ENCODE peak calls at places on chromosomes 5 and 9, in nine cellular contexts. M, Q, L, G, T, V, N, F and W are unnamed samples.

GRCh38 chr9:133378408-133378962 is 2.3 kb downstream of the STKLD1 start:
- DNase-seq in M (no peak), Q (no peak), L (no peak), G (no peak), T (no peak), V (no peak), N (no peak), F (no peak), W (no peak)

GRCh38 chr9:23308114-23308513 is 517.9 kb downstream of the ELAVL2 start:
- DNase-seq in M (no peak), Q (no peak), L (no peak), G (no peak), T (no peak), V (peak; percentile 12), N (no peak), F (no peak), W (no peak)

GRCh38 chr9:105127863-105128220 is 116.6 kb upstream of the SLC44A1 start:
- DNase-seq in M (no peak), Q (peak; percentile 29), L (no peak), G (no peak), T (no peak), V (no peak), N (peak; percentile 6), F (peak; percentile 25), W (peak; percentile 25)

GRCh38 chr9:3332802-3333201 is 193.0 kb downstream of the RFX3 start:
- DNase-seq in M (no peak), Q (no peak), L (no peak), G (no peak), T (no peak), V (no peak), N (no peak), F (no peak), W (no peak)

GRCh38 chr9:114709636-114710035 is 27.6 kb upstream of the TEX48 start:
- DNase-seq in M (no peak), Q (no peak), L (no peak), G (no peak), T (no peak), V (no peak), N (no peak), F (no peak), W (no peak)

GRCh38 chr5:947626-948471 is 55.2 kb downstream of the TRIP13 start:
- DNase-seq in M (no peak), Q (no peak), L (no peak), G (no peak), T (no peak), V (no peak), N (no peak), F (no peak), W (no peak)

GRCh38 chr9:95724253-95724991 is 151.1 kb upstream of the ERCC6L2 start:
- DNase-seq in M (no peak), Q (peak; percentile 40), L (no peak), G (no peak), T (peak; percentile 21), V (no peak), N (peak; percentile 17), F (no peak), W (no peak)

GRCh38 chr9:5438301-5439162 is 807 bp upstream of the PLGRKT start:
- DNase-seq in M (no peak), Q (peak; percentile 37), L (no peak), G (no peak), T (no peak), V (no peak), N (no peak), F (peak; percentile 7), W (peak; percentile 56)

GRCh38 chr5:54360089-54360488 is 49.7 kb upstream of the ARL15 start:
- DNase-seq in M (no peak), Q (no peak), L (no peak), G (no peak), T (no peak), V (no peak), N (no peak), F (peak; percentile 69), W (peak; percentile 15)

GRCh38 chr9:107292811-107293554 is 9.9 kb downstream of the RAD23B start:
- DNase-seq in M (no peak), Q (no peak), L (no peak), G (no peak), T (no peak), V (no peak), N (no peak), F (peak; percentile 17), W (no peak)

GRCh38 chr9:68825755-68826500 is 120.9 kb downstream of the PIP5K1B start:
- DNase-seq in M (no peak), Q (no peak), L (peak; percentile 21), G (no peak), T (no peak), V (peak; percentile 90), N (no peak), F (no peak), W (no peak)

GRCh38 chr5:90518666-90519065 is 10.7 kb downstream of the LYSMD3 start:
- DNase-seq in M (no peak), Q (no peak), L (peak; percentile 58), G (no peak), T (no peak), V (peak; percentile 99), N (no peak), F (peak; percentile 74), W (peak; percentile 15)

GRCh38 chr9:71587576-71588362 is 180.5 kb downstream of the CEMIP2 start:
- DNase-seq in M (no peak), Q (no peak), L (no peak), G (no peak), T (no peak), V (no peak), N (no peak), F (peak; percentile 49), W (peak; percentile 53)

GRCh38 chr5:138467711-138468132 is 2.4 kb downstream of the EGR1 start:
- DNase-seq in M (no peak), Q (no peak), L (no peak), G (no peak), T (no peak), V (no peak), N (no peak), F (no peak), W (no peak)

GRCh38 chr9:13367784-13368183 is 88.3 kb upstream of the MPDZ start:
- DNase-seq in M (no peak), Q (no peak), L (no peak), G (no peak), T (no peak), V (no peak), N (no peak), F (no peak), W (no peak)

GRCh38 chr9:81549500-81550206 is 139.7 kb downstream of the TLE1 start:
- DNase-seq in M (no peak), Q (no peak), L (no peak), G (no peak), T (no peak), V (no peak), N (no peak), F (no peak), W (no peak)

GRCh38 chr5:151870820-151871219 is 53.8 kb downstream of the GLRA1 start:
- DNase-seq in M (no peak), Q (no peak), L (no peak), G (no peak), T (no peak), V (no peak), N (no peak), F (peak; percentile 94), W (peak; percentile 42)

GRCh38 chr9:134216961-134217360 is 52.6 kb upstream of the RNU6ATAC start:
- DNase-seq in M (no peak), Q (no peak), L (no peak), G (no peak), T (no peak), V (no peak), N (no peak), F (no peak), W (no peak)